ENCODE peak calls at places on chromosomes 1 and 21, in nine cellular contexts. One of them, this sample, is unnamed.

GRCh38 chr1:27868932-27869718 is 3.2 kb upstream of the THEMIS2 start:
- DNase-seq in IMR-90: no peak
- DNase-seq in PC-3: no peak
- DNase-seq in right cardiac atrium: peak
- DNase-seq in CD4-positive, alpha-beta memory T cell: peak
- DNase-seq in body of pancreas: peak
- DNase-seq in cardiac fibroblast: no peak
- DNase-seq in hepatocyte: no peak
- DNase-seq in uterus: no peak
- DNase-seq in this sample: peak

GRCh38 chr1:114390361-114390760 is 120.6 kb downstream of the TRIM33 start:
- DNase-seq in body of pancreas: no peak
- DNase-seq in PC-3: no peak
- DNase-seq in uterus: no peak
- DNase-seq in cardiac fibroblast: no peak
- DNase-seq in CD4-positive, alpha-beta memory T cell: no peak
- DNase-seq in IMR-90: no peak
- DNase-seq in right cardiac atrium: no peak
- DNase-seq in hepatocyte: no peak
- DNase-seq in this sample: no peak

GRCh38 chr1:159851386-159851785 is 11.1 kb downstream of the VSIG8 start:
- DNase-seq in cardiac fibroblast: no peak
- DNase-seq in body of pancreas: no peak
- DNase-seq in PC-3: no peak
- DNase-seq in uterus: no peak
- DNase-seq in hepatocyte: no peak
- DNase-seq in CD4-positive, alpha-beta memory T cell: no peak
- DNase-seq in IMR-90: no peak
- DNase-seq in right cardiac atrium: no peak
- DNase-seq in this sample: no peak

GRCh38 chr1:30323352-30323751 is 400.0 kb downstream of the MATN1 start:
- DNase-seq in IMR-90: no peak
- DNase-seq in hepatocyte: no peak
- DNase-seq in PC-3: no peak
- DNase-seq in body of pancreas: no peak
- DNase-seq in uterus: no peak
- DNase-seq in CD4-positive, alpha-beta memory T cell: no peak
- DNase-seq in cardiac fibroblast: no peak
- DNase-seq in right cardiac atrium: no peak
- DNase-seq in this sample: no peak

GRCh38 chr21:16241500-16241963 is 511.8 kb downstream of the USP25 start:
- DNase-seq in PC-3: no peak
- DNase-seq in right cardiac atrium: no peak
- DNase-seq in IMR-90: no peak
- DNase-seq in hepatocyte: no peak
- DNase-seq in CD4-positive, alpha-beta memory T cell: no peak
- DNase-seq in cardiac fibroblast: peak
- DNase-seq in body of pancreas: no peak
- DNase-seq in uterus: no peak
- DNase-seq in this sample: no peak

GRCh38 chr1:70719164-70719563 is 308.1 kb downstream of the CTH start:
- DNase-seq in uterus: no peak
- DNase-seq in body of pancreas: no peak
- DNase-seq in right cardiac atrium: no peak
- DNase-seq in PC-3: no peak
- DNase-seq in CD4-positive, alpha-beta memory T cell: no peak
- DNase-seq in cardiac fibroblast: no peak
- DNase-seq in hepatocyte: no peak
- DNase-seq in IMR-90: no peak
- DNase-seq in this sample: no peak

GRCh38 chr21:44711327-44712202 is at the start of gene TSPEAR:
- DNase-seq in cardiac fibroblast: no peak
- DNase-seq in hepatocyte: peak
- DNase-seq in PC-3: no peak
- DNase-seq in right cardiac atrium: peak
- DNase-seq in uterus: peak
- DNase-seq in IMR-90: no peak
- DNase-seq in body of pancreas: no peak
- DNase-seq in CD4-positive, alpha-beta memory T cell: no peak
- DNase-seq in this sample: no peak

GRCh38 chr1:67645495-67646144 is 39.4 kb upstream of the GADD45A start:
- DNase-seq in PC-3: peak
- DNase-seq in uterus: peak
- DNase-seq in right cardiac atrium: peak
- DNase-seq in hepatocyte: peak
- DNase-seq in cardiac fibroblast: peak
- DNase-seq in body of pancreas: peak
- DNase-seq in IMR-90: no peak
- DNase-seq in CD4-positive, alpha-beta memory T cell: no peak
- DNase-seq in this sample: no peak

DNA sequence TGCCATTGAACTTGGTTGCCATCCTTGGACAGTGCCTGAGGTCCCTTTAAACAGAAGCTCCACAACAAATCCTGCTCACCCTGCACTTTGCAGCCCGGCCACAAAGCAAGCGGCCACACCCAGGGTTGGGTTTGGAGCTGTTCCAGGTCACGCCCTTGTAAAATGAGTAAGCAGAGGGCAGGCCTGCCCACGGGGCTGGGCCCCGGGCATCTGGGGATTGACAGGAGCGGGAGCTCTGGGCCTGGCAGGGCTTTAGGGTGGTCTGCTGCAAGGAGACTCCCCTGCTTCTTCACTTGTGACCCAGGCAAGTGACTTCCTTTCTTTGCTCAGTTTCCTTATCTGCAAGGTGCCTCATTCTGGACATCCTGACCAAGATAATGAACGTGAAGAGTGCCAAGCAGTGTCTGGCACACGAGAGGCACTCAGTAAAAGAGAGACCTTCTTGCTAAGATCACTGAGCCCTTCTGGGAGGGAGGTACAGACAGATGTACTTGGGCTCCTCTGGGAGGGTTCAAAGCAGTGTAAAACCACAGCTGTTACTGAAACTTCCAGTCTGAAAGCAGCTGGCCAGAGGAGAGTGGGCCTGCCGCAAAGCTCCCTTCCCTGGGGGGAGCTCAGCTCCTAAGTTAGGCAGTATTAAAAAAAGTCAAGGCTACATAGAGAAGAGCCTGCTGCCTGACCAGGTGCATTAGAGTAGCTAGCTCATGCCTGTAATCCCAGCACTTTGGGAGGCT is 2.6 kb downstream of the E2F2 start:
- DNase-seq in cardiac fibroblast: peak
- DNase-seq in IMR-90: peak
- DNase-seq in CD4-positive, alpha-beta memory T cell: peak
- DNase-seq in hepatocyte: peak
- DNase-seq in uterus: peak
- DNase-seq in right cardiac atrium: peak
- DNase-seq in PC-3: peak
- DNase-seq in body of pancreas: peak
- DNase-seq in this sample: peak
- H3K4me3 ChIP-seq in cardiac fibroblast: no peak
- H3K4me3 ChIP-seq in IMR-90: no peak
- H3K4me3 ChIP-seq in CD4-positive, alpha-beta memory T cell: peak
- H3K4me3 ChIP-seq in hepatocyte: no peak
- H3K4me3 ChIP-seq in uterus: no peak
- H3K4me3 ChIP-seq in right cardiac atrium: no peak
- H3K4me3 ChIP-seq in PC-3: peak
- H3K4me3 ChIP-seq in body of pancreas: no peak
- H3K4me3 ChIP-seq in this sample: peak

GRCh38 chr1:183801649-183802048 is 3.3 kb upstream of the RGL1 start:
- DNase-seq in hepatocyte: no peak
- DNase-seq in cardiac fibroblast: no peak
- DNase-seq in IMR-90: no peak
- DNase-seq in body of pancreas: no peak
- DNase-seq in CD4-positive, alpha-beta memory T cell: no peak
- DNase-seq in PC-3: no peak
- DNase-seq in right cardiac atrium: no peak
- DNase-seq in uterus: no peak
- DNase-seq in this sample: no peak

GRCh38 chr1:183806086-183806485 is 1.2 kb downstream of the RGL1 start:
- DNase-seq in IMR-90: peak
- DNase-seq in uterus: no peak
- DNase-seq in CD4-positive, alpha-beta memory T cell: no peak
- DNase-seq in cardiac fibroblast: peak
- DNase-seq in body of pancreas: no peak
- DNase-seq in PC-3: no peak
- DNase-seq in right cardiac atrium: no peak
- DNase-seq in hepatocyte: no peak
- DNase-seq in this sample: no peak

GRCh38 chr1:183804916-183805734 is at the start of gene RGL1:
- DNase-seq in uterus: peak
- DNase-seq in hepatocyte: peak
- DNase-seq in CD4-positive, alpha-beta memory T cell: peak
- DNase-seq in body of pancreas: peak
- DNase-seq in IMR-90: peak
- DNase-seq in cardiac fibroblast: peak
- DNase-seq in PC-3: peak
- DNase-seq in right cardiac atrium: peak
- DNase-seq in this sample: peak

GRCh38 chr1:183806650-183807049 is 1.7 kb downstream of the RGL1 start:
- DNase-seq in hepatocyte: no peak
- DNase-seq in PC-3: no peak
- DNase-seq in CD4-positive, alpha-beta memory T cell: no peak
- DNase-seq in cardiac fibroblast: no peak
- DNase-seq in IMR-90: no peak
- DNase-seq in uterus: no peak
- DNase-seq in body of pancreas: no peak
- DNase-seq in right cardiac atrium: no peak
- DNase-seq in this sample: no peak

DNA sequence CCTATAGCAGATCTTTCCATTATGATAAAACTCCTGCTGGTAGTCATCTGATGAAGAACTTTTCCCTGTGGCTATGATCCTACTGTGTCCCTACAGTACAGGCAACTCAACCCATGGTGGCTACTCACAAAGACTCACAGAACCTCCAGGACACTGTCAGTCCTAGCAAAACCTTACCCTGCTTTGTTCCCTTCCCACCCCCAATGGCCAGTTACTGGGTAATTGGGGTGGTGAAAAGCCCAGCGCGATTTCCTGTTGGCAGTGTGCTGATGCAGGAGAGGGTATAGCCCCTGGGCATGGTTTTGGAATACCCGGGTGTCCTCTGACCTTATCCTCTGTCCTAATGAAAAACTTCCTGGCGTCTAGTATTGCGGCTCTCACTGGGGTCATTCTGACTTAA is 538 bp upstream of the RGL1 start:
- DNase-seq in CD4-positive, alpha-beta memory T cell: no peak
- DNase-seq in PC-3: no peak
- DNase-seq in right cardiac atrium: no peak
- DNase-seq in cardiac fibroblast: no peak
- DNase-seq in body of pancreas: no peak
- DNase-seq in uterus: no peak
- DNase-seq in hepatocyte: no peak
- DNase-seq in IMR-90: no peak
- DNase-seq in this sample: no peak
- H3K4me3 ChIP-seq in CD4-positive, alpha-beta memory T cell: no peak
- H3K4me3 ChIP-seq in PC-3: peak
- H3K4me3 ChIP-seq in right cardiac atrium: peak
- H3K4me3 ChIP-seq in cardiac fibroblast: no peak
- H3K4me3 ChIP-seq in body of pancreas: no peak
- H3K4me3 ChIP-seq in uterus: peak
- H3K4me3 ChIP-seq in hepatocyte: peak
- H3K4me3 ChIP-seq in IMR-90: no peak
- H3K4me3 ChIP-seq in this sample: no peak

DNA sequence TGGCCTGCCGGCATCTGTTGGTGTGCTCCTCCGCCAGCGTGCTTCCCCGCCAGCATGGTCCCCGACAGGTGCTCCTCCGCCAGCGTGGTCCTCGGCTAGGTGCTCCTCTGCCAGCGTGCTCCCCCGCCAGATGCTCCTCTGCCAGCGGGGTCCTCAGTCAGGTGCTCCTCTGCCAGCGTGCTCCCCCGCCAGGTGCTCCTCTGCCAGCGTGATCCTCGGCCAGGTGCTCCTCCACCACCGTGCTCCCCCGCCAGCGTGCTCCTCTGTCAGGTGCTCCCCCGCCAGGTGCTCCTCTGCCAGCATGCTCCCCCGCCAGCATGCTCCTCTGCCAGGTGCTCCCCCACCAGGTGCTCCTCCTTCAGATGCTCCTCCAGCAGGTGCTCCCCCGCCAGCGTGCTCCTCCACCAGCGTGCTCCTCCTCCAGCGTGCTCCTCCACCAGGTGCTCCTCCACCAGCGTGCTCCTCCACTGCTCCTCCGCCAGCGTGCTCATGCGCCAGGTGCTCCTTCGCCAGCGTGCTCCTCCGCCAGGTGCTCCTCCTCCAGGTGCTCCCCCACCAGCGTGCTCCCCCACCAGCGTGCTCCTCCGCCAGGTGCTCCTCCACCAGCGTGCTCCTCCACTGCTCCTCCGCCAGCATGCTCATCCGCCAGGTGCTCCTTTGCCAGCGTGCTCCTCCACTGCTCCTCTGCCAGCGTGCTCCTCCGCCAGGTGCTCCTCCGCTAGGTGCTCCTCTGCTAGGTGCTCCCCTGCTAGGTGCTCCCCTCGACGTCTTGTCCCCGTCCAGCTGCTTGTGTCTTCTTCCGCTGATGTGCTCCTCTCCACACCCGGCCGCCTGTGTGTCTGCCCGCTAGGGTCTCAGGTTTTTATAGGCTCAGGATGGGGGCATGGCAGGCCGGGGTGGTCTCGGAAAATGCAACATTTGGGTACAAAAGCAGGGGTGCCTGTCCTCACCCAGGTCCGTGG is 223.0 kb downstream of the NRIP1 start:
- DNase-seq in body of pancreas: no peak
- DNase-seq in uterus: no peak
- DNase-seq in CD4-positive, alpha-beta memory T cell: no peak
- DNase-seq in right cardiac atrium: peak
- DNase-seq in hepatocyte: no peak
- DNase-seq in PC-3: no peak
- DNase-seq in cardiac fibroblast: no peak
- DNase-seq in IMR-90: no peak
- DNase-seq in this sample: no peak
- H3K4me3 ChIP-seq in body of pancreas: no peak
- H3K4me3 ChIP-seq in uterus: no peak
- H3K4me3 ChIP-seq in CD4-positive, alpha-beta memory T cell: no peak
- H3K4me3 ChIP-seq in right cardiac atrium: no peak
- H3K4me3 ChIP-seq in hepatocyte: no peak
- H3K4me3 ChIP-seq in PC-3: no peak
- H3K4me3 ChIP-seq in cardiac fibroblast: no peak
- H3K4me3 ChIP-seq in IMR-90: no peak
- H3K4me3 ChIP-seq in this sample: no peak

GRCh38 chr1:50981741-50982140 is 11.7 kb downstream of the CDKN2C start:
- DNase-seq in body of pancreas: no peak
- DNase-seq in CD4-positive, alpha-beta memory T cell: no peak
- DNase-seq in right cardiac atrium: no peak
- DNase-seq in hepatocyte: no peak
- DNase-seq in uterus: no peak
- DNase-seq in PC-3: no peak
- DNase-seq in IMR-90: no peak
- DNase-seq in cardiac fibroblast: no peak
- DNase-seq in this sample: no peak

GRCh38 chr1:50978144-50978851 is 8.3 kb downstream of the CDKN2C start:
- DNase-seq in IMR-90: peak
- DNase-seq in hepatocyte: peak
- DNase-seq in body of pancreas: peak
- DNase-seq in cardiac fibroblast: peak
- DNase-seq in CD4-positive, alpha-beta memory T cell: peak
- DNase-seq in right cardiac atrium: peak
- DNase-seq in PC-3: peak
- DNase-seq in uterus: peak
- DNase-seq in this sample: no peak

GRCh38 chr1:50978852-50979781 is 9.1 kb downstream of the CDKN2C start:
- DNase-seq in CD4-positive, alpha-beta memory T cell: peak
- DNase-seq in uterus: no peak
- DNase-seq in hepatocyte: no peak
- DNase-seq in PC-3: peak
- DNase-seq in cardiac fibroblast: no peak
- DNase-seq in body of pancreas: peak
- DNase-seq in IMR-90: no peak
- DNase-seq in right cardiac atrium: no peak
- DNase-seq in this sample: peak

GRCh38 chr1:50980505-50980904 is 10.5 kb downstream of the CDKN2C start:
- DNase-seq in cardiac fibroblast: no peak
- DNase-seq in right cardiac atrium: no peak
- DNase-seq in uterus: no peak
- DNase-seq in IMR-90: no peak
- DNase-seq in body of pancreas: no peak
- DNase-seq in hepatocyte: no peak
- DNase-seq in PC-3: no peak
- DNase-seq in CD4-positive, alpha-beta memory T cell: no peak
- DNase-seq in this sample: no peak

DNA sequence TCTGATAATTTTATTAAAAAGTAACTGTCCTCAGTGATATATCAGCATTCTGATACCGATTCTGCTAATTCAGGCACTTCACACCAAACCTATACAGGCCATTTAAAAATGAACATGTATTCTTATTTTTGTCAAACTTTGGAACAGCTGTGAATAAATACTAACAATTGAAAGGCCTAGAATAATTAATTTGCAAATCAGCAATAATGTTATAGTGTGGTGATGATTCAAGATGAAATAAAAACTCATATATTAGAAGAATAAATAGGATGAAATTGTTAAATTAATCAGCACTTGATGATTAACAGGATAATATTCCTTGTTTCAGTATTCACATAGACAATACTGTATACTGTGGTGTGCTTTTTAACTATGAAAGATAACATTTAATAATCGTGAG is 9.9 kb downstream of the CDKN2C start:
- DNase-seq in cardiac fibroblast: no peak
- DNase-seq in right cardiac atrium: no peak
- DNase-seq in PC-3: no peak
- DNase-seq in uterus: no peak
- DNase-seq in hepatocyte: no peak
- DNase-seq in IMR-90: no peak
- DNase-seq in CD4-positive, alpha-beta memory T cell: no peak
- DNase-seq in body of pancreas: no peak
- DNase-seq in this sample: no peak
- H3K4me3 ChIP-seq in cardiac fibroblast: no peak
- H3K4me3 ChIP-seq in right cardiac atrium: peak
- H3K4me3 ChIP-seq in PC-3: peak
- H3K4me3 ChIP-seq in uterus: no peak
- H3K4me3 ChIP-seq in hepatocyte: no peak
- H3K4me3 ChIP-seq in IMR-90: no peak
- H3K4me3 ChIP-seq in CD4-positive, alpha-beta memory T cell: no peak
- H3K4me3 ChIP-seq in body of pancreas: no peak
- H3K4me3 ChIP-seq in this sample: no peak